ENCODE peak calls at places on chromosomes 5 and 9, in five cellular contexts. B is foreskin fibroblast, C is uterus, W is AG04449, N is MCF 10A. R is an unnamed sample.
A peak's percentile ranks its signal among the peaks of the same experiment; 100 is the strongest.

GRCh38 chr9:11618241-11618805 is 1005.5 kb upstream of the PTPRD start:
- DNase-seq in B (no peak), C (no peak), W (no peak), N (no peak), R (no peak)

GRCh38 chr5:117218789-117219188 is 644.2 kb upstream of the SEMA6A start:
- DNase-seq in B (no peak), C (no peak), W (no peak), N (no peak), R (no peak)

GRCh38 chr5:159022178-159022556 is 77.5 kb downstream of the EBF1 start:
- DNase-seq in B (peak; percentile 93), C (peak; percentile 68), W (no peak), N (peak; percentile 31), R (no peak)

GRCh38 chr5:179203248-179203647 is 142.0 kb downstream of the ADAMTS2 start:
- DNase-seq in B (no peak), C (no peak), W (no peak), N (no peak), R (no peak)

GRCh38 chr9:124812401-124813016 is 35.6 kb downstream of the OLFML2A start:
- DNase-seq in B (peak; percentile 94), C (peak; percentile 95), W (peak; percentile 92), N (peak; percentile 88), R (no peak)

GRCh38 chr5:175847503-175847902 is 23.9 kb upstream of the CPLX2 start:
- DNase-seq in B (no peak), C (no peak), W (no peak), N (no peak), R (no peak)

GRCh38 chr5:152105085-152105484 is 180.4 kb upstream of the GLRA1 start:
- DNase-seq in B (no peak), C (no peak), W (no peak), N (no peak), R (no peak)

GRCh38 chr5:93274291-93274690 is 306.7 kb downstream of the NR2F1-AS1 start:
- DNase-seq in B (peak; percentile 20), C (no peak), W (no peak), N (peak; percentile 31), R (no peak)

GRCh38 chr5:110262754-110263153 is 463.7 kb downstream of the TMEM232 start:
- DNase-seq in B (no peak), C (peak; percentile 24), W (no peak), N (peak; percentile 8), R (no peak)

GRCh38 chr5:64569880-64570279 is 64.1 kb downstream of the RGS7BP start:
- DNase-seq in B (no peak), C (no peak), W (no peak), N (no peak), R (no peak)

GRCh38 chr5:73170522-73170921 is 2.5 kb upstream of the TMEM174 start:
- DNase-seq in B (peak; percentile 10), C (no peak), W (no peak), N (peak; percentile 62), R (no peak)

GRCh38 chr5:24110019-24110615 is 534.7 kb downstream of the CDH10 start:
- DNase-seq in B (no peak), C (no peak), W (no peak), N (peak; percentile 63), R (no peak)

GRCh38 chr5:87243161-87243877 is 24.4 kb upstream of the RASA1 start:
- DNase-seq in B (peak; percentile 72), C (no peak), W (peak; percentile 59), N (peak; percentile 73), R (no peak)

GRCh38 chr5:149203896-149204544 is 62.7 kb downstream of the ABLIM3 start:
- DNase-seq in B (peak; percentile 55), C (no peak), W (no peak), N (peak; percentile 68), R (no peak)

GRCh38 chr5:11791777-11792176 is 112.5 kb downstream of the CTNND2 start:
- DNase-seq in B (no peak), C (no peak), W (no peak), N (no peak), R (no peak)

GRCh38 chr5:8683528-8683927 is 814.6 kb downstream of the MTRR start:
- DNase-seq in B (no peak), C (no peak), W (no peak), N (peak; percentile 9), R (no peak)

GRCh38 chr5:52674815-52675545 is 112.7 kb upstream of the ITGA1 start:
- DNase-seq in B (peak; percentile 73), C (no peak), W (no peak), N (peak; percentile 52), R (no peak)

GRCh38 chr9:133977421-133978201 is 14.5 kb downstream of the VAV2 start:
- DNase-seq in B (no peak), C (no peak), W (no peak), N (no peak), R (no peak)

GRCh38 chr5:113059232-113059805 is 82.7 kb downstream of the DCP2 start:
- DNase-seq in B (no peak), C (peak; percentile 54), W (no peak), N (no peak), R (no peak)

GRCh38 chr9:12719431-12719830 is 26.2 kb downstream of the TYRP1 start:
- DNase-seq in B (no peak), C (no peak), W (no peak), N (peak; percentile 35), R (no peak)

GRCh38 chr9:134571946-134572914 is 69.4 kb upstream of the COL5A1 start:
- DNase-seq in B (no peak), C (peak; percentile 8), W (no peak), N (no peak), R (peak; percentile 64)

GRCh38 chr9:130815242-130815808 is 19.7 kb upstream of the ABL1 start:
- DNase-seq in B (no peak), C (no peak), W (no peak), N (no peak), R (no peak)

GRCh38 chr5:129271309-129271708 is 176.8 kb downstream of the ISOC1 start:
- DNase-seq in B (peak; percentile 2), C (no peak), W (no peak), N (peak; percentile 58), R (no peak)

GRCh38 chr5:43049216-43049615 is 9.1 kb upstream of the ANXA2R start:
- DNase-seq in B (no peak), C (no peak), W (no peak), N (no peak), R (no peak)

GRCh38 chr5:80141147-80141671 is 106.1 kb downstream of the THBS4 start:
- DNase-seq in B (peak; percentile 89), C (peak; percentile 83), W (no peak), N (no peak), R (peak; percentile 70)

GRCh38 chr9:135376511-135377173 is 102.9 kb upstream of the PPP1R26 start:
- DNase-seq in B (no peak), C (no peak), W (no peak), N (no peak), R (no peak)

GRCh38 chr5:138760448-138761110 is 7.4 kb downstream of the CTNNA1 start:
- DNase-seq in B (no peak), C (no peak), W (no peak), N (peak; percentile 37), R (no peak)

GRCh38 chr5:17398439-17398838 is 99.6 kb upstream of the TAF11L2 start:
- DNase-seq in B (peak; percentile 23), C (no peak), W (peak; percentile 65), N (peak; percentile 70), R (no peak)

DNA sequence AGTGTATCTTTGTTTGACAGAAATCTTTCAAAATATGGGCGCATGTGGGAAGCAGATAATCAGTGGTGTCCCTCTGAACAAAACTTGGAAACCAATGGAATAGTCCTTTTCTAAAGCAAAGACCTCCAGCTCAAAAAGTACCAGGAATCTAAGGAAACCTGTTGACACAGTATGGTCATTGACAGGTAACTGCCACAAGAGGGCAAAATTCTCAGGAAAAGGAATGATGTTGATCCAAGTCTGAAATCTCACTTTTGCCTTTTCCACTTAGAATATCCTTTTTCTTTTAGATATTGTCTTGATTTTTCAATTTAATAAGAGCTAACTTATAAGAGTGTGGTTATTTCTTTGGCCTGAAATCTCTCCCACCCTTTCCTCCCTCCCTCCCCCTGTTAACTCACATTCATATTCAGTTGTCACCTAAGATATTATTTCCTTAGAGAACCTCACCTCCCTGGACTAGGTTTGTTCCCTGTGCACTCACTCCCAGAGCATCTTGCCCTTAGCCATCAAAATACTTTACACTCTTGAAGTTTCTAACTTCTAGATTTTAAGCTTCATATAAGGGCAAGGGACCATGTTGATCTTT is 59.0 kb upstream of the BARX1 start:
- DNase-seq in B (no peak), C (no peak), W (no peak), N (peak; percentile 62), R (no peak)
- TF ChIP-seq CTCF in B (peak; percentile 75), C (peak; percentile 31), W (peak; percentile 46), N (peak; percentile 47), R (peak; percentile 81)

GRCh38 chr9:90871327-90871935 is 69.8 kb downstream of the SYK start:
- DNase-seq in B (no peak), C (no peak), W (no peak), N (no peak), R (no peak)
- TF ChIP-seq CTCF in B (no peak), C (no peak), W (no peak), N (no peak), R (peak; percentile 27)

GRCh38 chr5:21918451-21918850 is 934.7 kb downstream of the CDH12 start:
- DNase-seq in B (no peak), C (no peak), W (no peak), N (no peak), R (no peak)

DNA sequence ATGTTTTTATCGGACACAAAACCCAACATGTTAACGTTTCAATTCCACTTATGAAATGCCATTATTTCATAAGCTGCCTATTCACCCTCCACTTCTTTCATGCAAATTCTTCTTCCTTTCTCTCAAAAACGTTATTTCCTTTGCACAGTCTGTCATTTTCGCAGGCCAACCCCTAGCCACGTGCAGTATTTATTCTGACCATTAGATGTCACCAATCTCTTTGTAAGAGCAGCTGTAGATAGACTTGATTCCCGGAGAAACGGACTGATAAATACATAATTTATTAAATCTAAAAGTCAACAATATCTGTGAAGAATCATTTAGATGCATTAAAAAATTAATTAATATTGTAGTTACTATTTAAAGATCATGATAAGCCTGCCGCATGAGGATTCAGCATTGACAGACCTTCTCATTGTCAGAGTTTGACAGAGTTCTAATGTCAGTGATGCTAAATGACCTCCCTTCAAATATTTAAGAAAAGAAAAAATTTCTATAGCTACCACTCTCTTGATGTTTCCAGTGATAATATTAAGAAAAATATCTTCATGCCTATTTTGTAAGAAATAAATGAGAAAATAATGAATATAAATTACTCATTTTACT is 933.6 kb downstream of the CDH12 start:
- DNase-seq in B (no peak), C (no peak), W (no peak), N (peak; percentile 59), R (no peak)
- TF ChIP-seq CTCF in B (peak; percentile 36), C (no peak), W (peak; percentile 37), N (peak; percentile 65), R (peak; percentile 88)

DNA sequence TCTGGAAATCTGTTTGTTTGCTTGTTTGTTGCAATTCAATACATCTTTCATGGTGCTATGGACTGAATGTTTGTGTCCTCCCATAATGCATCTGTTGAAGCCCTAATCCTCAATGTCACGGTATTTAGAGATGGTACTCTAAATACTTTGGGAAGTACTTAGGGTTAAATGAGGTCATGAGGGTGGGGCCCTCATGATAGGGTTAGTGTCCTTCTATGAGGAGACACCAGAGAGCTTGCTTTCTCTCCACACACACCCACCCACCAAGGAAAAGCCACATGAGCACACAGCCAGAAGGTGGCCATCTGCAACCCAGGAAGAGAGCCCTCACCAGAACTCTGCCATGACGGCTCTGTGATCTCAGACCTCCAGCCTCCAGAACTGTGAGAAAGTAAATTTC is 32.7 kb downstream of the DMGDH start:
- DNase-seq in B (no peak), C (no peak), W (no peak), N (no peak), R (no peak)
- TF ChIP-seq CTCF in B (no peak), C (no peak), W (no peak), N (no peak), R (no peak)

R was measured in type B pancreatic cell.